ENCODE peak calls at places on chromosomes 6 and 20, in six cellular contexts. One of them, this sample, is unnamed.

GRCh38 chr6:136524339-136524935 is 25.8 kb downstream of the MAP7 start:
- DNase-seq in NB4: no peak
- DNase-seq in PC-9: no peak
- DNase-seq in GM12865: no peak
- DNase-seq in PC-3: no peak
- DNase-seq in nephron progenitor cell: no peak
- DNase-seq in this sample: no peak

GRCh38 chr6:162377735-162378134 is 349.8 kb downstream of the PRKN start:
- DNase-seq in NB4: no peak
- DNase-seq in PC-9: no peak
- DNase-seq in GM12865: no peak
- DNase-seq in PC-3: no peak
- DNase-seq in nephron progenitor cell: no peak
- DNase-seq in this sample: no peak

GRCh38 chr6:34557228-34557627 is 1.1 kb upstream of the SPDEF start:
- DNase-seq in NB4: no peak
- DNase-seq in PC-9: peak; percentile 1
- DNase-seq in GM12865: no peak
- DNase-seq in PC-3: no peak
- DNase-seq in nephron progenitor cell: no peak
- DNase-seq in this sample: no peak

GRCh38 chr6:147741419-147741818 is 232.9 kb downstream of the SAMD5 start:
- DNase-seq in NB4: no peak
- DNase-seq in PC-9: no peak
- DNase-seq in GM12865: no peak
- DNase-seq in PC-3: no peak
- DNase-seq in nephron progenitor cell: no peak
- DNase-seq in this sample: no peak

GRCh38 chr6:70725817-70726413 is 58.2 kb downstream of the SMAP1 start:
- DNase-seq in NB4: no peak
- DNase-seq in PC-9: no peak
- DNase-seq in GM12865: no peak
- DNase-seq in PC-3: no peak
- DNase-seq in nephron progenitor cell: no peak
- DNase-seq in this sample: no peak

GRCh38 chr20:3889489-3890409 is 562 bp downstream of the PANK2 start:
- DNase-seq in NB4: peak; percentile 68
- DNase-seq in PC-9: no peak
- DNase-seq in GM12865: peak; percentile 73
- DNase-seq in PC-3: peak; percentile 27
- DNase-seq in nephron progenitor cell: peak; percentile 35
- DNase-seq in this sample: no peak

GRCh38 chr6:81362246-81362645 is 390.2 kb downstream of the TENT5A start:
- DNase-seq in NB4: no peak
- DNase-seq in PC-9: no peak
- DNase-seq in GM12865: no peak
- DNase-seq in PC-3: peak; percentile 53
- DNase-seq in nephron progenitor cell: no peak
- DNase-seq in this sample: no peak

GRCh38 chr6:84772428-84773132 is 8.2 kb upstream of the TBX18 start:
- DNase-seq in NB4: no peak
- DNase-seq in PC-9: no peak
- DNase-seq in GM12865: no peak
- DNase-seq in PC-3: no peak
- DNase-seq in nephron progenitor cell: peak; percentile 47
- DNase-seq in this sample: no peak

GRCh38 chr6:100177956-100178355 is 183.9 kb upstream of the MCHR2 start:
- DNase-seq in NB4: no peak
- DNase-seq in PC-9: no peak
- DNase-seq in GM12865: no peak
- DNase-seq in PC-3: no peak
- DNase-seq in nephron progenitor cell: no peak
- DNase-seq in this sample: no peak

GRCh38 chr20:17654649-17655285 is 27.3 kb downstream of the RRBP1 start:
- DNase-seq in NB4: no peak
- DNase-seq in PC-9: no peak
- DNase-seq in GM12865: no peak
- DNase-seq in PC-3: peak; percentile 51
- DNase-seq in nephron progenitor cell: peak; percentile 77
- DNase-seq in this sample: no peak

GRCh38 chr6:36382976-36383375 is 4.5 kb downstream of the ETV7 start:
- DNase-seq in NB4: no peak
- DNase-seq in PC-9: no peak
- DNase-seq in GM12865: no peak
- DNase-seq in PC-3: no peak
- DNase-seq in nephron progenitor cell: no peak
- DNase-seq in this sample: no peak

GRCh38 chr6:142566628-142567396 is 265.0 kb downstream of the ADGRG6 start:
- DNase-seq in NB4: peak; percentile 67
- DNase-seq in PC-9: peak; percentile 44
- DNase-seq in GM12865: peak; percentile 64
- DNase-seq in PC-3: peak; percentile 71
- DNase-seq in nephron progenitor cell: peak; percentile 76
- DNase-seq in this sample: no peak

GRCh38 chr6:6893701-6894100 is 214.1 kb upstream of the RREB1 start:
- DNase-seq in NB4: peak; percentile 45
- DNase-seq in PC-9: peak; percentile 43
- DNase-seq in GM12865: no peak
- DNase-seq in PC-3: peak; percentile 62
- DNase-seq in nephron progenitor cell: no peak
- DNase-seq in this sample: no peak

GRCh38 chr6:36357872-36358234 is 21.2 kb upstream of the BNIP5 start:
- DNase-seq in NB4: no peak
- DNase-seq in PC-9: no peak
- DNase-seq in GM12865: peak; percentile 64
- DNase-seq in PC-3: no peak
- DNase-seq in nephron progenitor cell: no peak
- DNase-seq in this sample: no peak

GRCh38 chr20:62001178-62001715 is 64.4 kb downstream of the TAF4 start:
- DNase-seq in NB4: no peak
- DNase-seq in PC-9: no peak
- DNase-seq in GM12865: no peak
- DNase-seq in PC-3: no peak
- DNase-seq in nephron progenitor cell: no peak
- DNase-seq in this sample: no peak

GRCh38 chr6:165843121-165843520 is 180.1 kb upstream of the PDE10A start:
- DNase-seq in NB4: no peak
- DNase-seq in PC-9: no peak
- DNase-seq in GM12865: no peak
- DNase-seq in PC-3: no peak
- DNase-seq in nephron progenitor cell: no peak
- DNase-seq in this sample: no peak

GRCh38 chr6:25652007-25652515 is at the start of gene SCGN:
- DNase-seq in NB4: peak; percentile 13
- DNase-seq in PC-9: no peak
- DNase-seq in GM12865: no peak
- DNase-seq in PC-3: peak; percentile 58
- DNase-seq in nephron progenitor cell: peak; percentile 88
- DNase-seq in this sample: no peak

GRCh38 chr6:89023591-89024441 is 56.7 kb upstream of the PNRC1 start:
- DNase-seq in NB4: no peak
- DNase-seq in PC-9: no peak
- DNase-seq in GM12865: no peak
- DNase-seq in PC-3: no peak
- DNase-seq in nephron progenitor cell: no peak
- DNase-seq in this sample: no peak

GRCh38 chr6:14734416-14735340 is 511.2 kb upstream of the JARID2 start:
- DNase-seq in NB4: peak; percentile 62
- DNase-seq in PC-9: no peak
- DNase-seq in GM12865: peak; percentile 86
- DNase-seq in PC-3: peak; percentile 98
- DNase-seq in nephron progenitor cell: no peak
- DNase-seq in this sample: peak; percentile 86

GRCh38 chr20:52448513-52448912 is 256.9 kb upstream of the ZFP64 start:
- DNase-seq in NB4: no peak
- DNase-seq in PC-9: no peak
- DNase-seq in GM12865: no peak
- DNase-seq in PC-3: no peak
- DNase-seq in nephron progenitor cell: no peak
- DNase-seq in this sample: no peak

GRCh38 chr6:3745566-3746118 is 5.9 kb downstream of the PXDC1 start:
- DNase-seq in NB4: no peak
- DNase-seq in PC-9: no peak
- DNase-seq in GM12865: no peak
- DNase-seq in PC-3: no peak
- DNase-seq in nephron progenitor cell: no peak
- DNase-seq in this sample: no peak

GRCh38 chr6:108168501-108168979 is 2.7 kb downstream of the NR2E1 start:
- DNase-seq in NB4: peak; percentile 56
- DNase-seq in PC-9: no peak
- DNase-seq in GM12865: peak; percentile 30
- DNase-seq in PC-3: no peak
- DNase-seq in nephron progenitor cell: peak; percentile 70
- DNase-seq in this sample: no peak

GRCh38 chr6:161029195-161029809 is 37.7 kb downstream of the MAP3K4 start:
- DNase-seq in NB4: peak; percentile 67
- DNase-seq in PC-9: no peak
- DNase-seq in GM12865: peak; percentile 74
- DNase-seq in PC-3: no peak
- DNase-seq in nephron progenitor cell: no peak
- DNase-seq in this sample: no peak

GRCh38 chr20:48189177-48189576 is 403.9 kb upstream of the SULF2 start:
- DNase-seq in NB4: peak; percentile 45
- DNase-seq in PC-9: peak; percentile 49
- DNase-seq in GM12865: peak; percentile 25
- DNase-seq in PC-3: peak; percentile 63
- DNase-seq in nephron progenitor cell: no peak
- DNase-seq in this sample: no peak

GRCh38 chr6:157488635-157489226 is 107.7 kb downstream of the ZDHHC14 start:
- DNase-seq in NB4: no peak
- DNase-seq in PC-9: no peak
- DNase-seq in GM12865: no peak
- DNase-seq in PC-3: peak; percentile 3
- DNase-seq in nephron progenitor cell: no peak
- DNase-seq in this sample: no peak

GRCh38 chr6:132960720-132961119 is 146.4 kb downstream of the RPS12 start:
- DNase-seq in NB4: no peak
- DNase-seq in PC-9: peak; percentile 63
- DNase-seq in GM12865: no peak
- DNase-seq in PC-3: peak; percentile 92
- DNase-seq in nephron progenitor cell: no peak
- DNase-seq in this sample: no peak

GRCh38 chr20:51522207-51522606 is 20.3 kb downstream of the NFATC2 start:
- DNase-seq in NB4: no peak
- DNase-seq in PC-9: no peak
- DNase-seq in GM12865: no peak
- DNase-seq in PC-3: no peak
- DNase-seq in nephron progenitor cell: no peak
- DNase-seq in this sample: no peak

GRCh38 chr6:89966913-89967312 is 72.6 kb downstream of the GJA10 start:
- DNase-seq in NB4: no peak
- DNase-seq in PC-9: no peak
- DNase-seq in GM12865: no peak
- DNase-seq in PC-3: no peak
- DNase-seq in nephron progenitor cell: no peak
- DNase-seq in this sample: no peak

GRCh38 chr6:140440223-140440810 is 1065.9 kb upstream of the CITED2 start:
- DNase-seq in NB4: no peak
- DNase-seq in PC-9: no peak
- DNase-seq in GM12865: no peak
- DNase-seq in PC-3: no peak
- DNase-seq in nephron progenitor cell: no peak
- DNase-seq in this sample: no peak

DNA sequence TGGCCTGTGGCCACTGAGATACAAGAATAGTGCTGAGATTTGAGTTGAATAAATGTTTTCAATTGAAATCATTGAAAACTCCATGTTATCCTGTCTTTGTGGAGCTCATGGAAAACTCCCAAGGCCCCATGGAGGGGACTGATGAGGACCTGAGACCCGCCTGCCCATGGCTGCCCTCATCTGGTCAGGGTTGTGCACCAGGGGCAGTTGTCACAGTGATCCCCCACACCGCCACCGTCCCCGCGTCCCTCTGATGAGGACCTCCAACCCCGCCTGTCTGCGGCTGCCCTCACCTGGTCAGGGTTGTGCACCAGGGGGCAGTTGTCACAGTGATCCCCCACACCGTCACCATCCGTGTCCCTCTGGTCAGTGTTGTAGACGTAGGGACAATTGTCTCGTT is 27.8 kb downstream of the THBS2 start:
- DNase-seq in NB4: no peak
- DNase-seq in PC-9: no peak
- DNase-seq in GM12865: no peak
- DNase-seq in PC-3: no peak
- DNase-seq in nephron progenitor cell: no peak
- DNase-seq in this sample: no peak
- TF ChIP-seq CTCF in NB4: no peak
- TF ChIP-seq CTCF in PC-9: no peak
- TF ChIP-seq CTCF in GM12865: no peak
- TF ChIP-seq CTCF in PC-3: no peak
- TF ChIP-seq CTCF in nephron progenitor cell: no peak
- TF ChIP-seq CTCF in this sample: no peak

GRCh38 chr20:57022306-57022705 is 244.1 kb downstream of the BMP7 start:
- DNase-seq in NB4: no peak
- DNase-seq in PC-9: no peak
- DNase-seq in GM12865: no peak
- DNase-seq in PC-3: no peak
- DNase-seq in nephron progenitor cell: no peak
- DNase-seq in this sample: no peak
- TF ChIP-seq CTCF in NB4: peak; percentile 9
- TF ChIP-seq CTCF in PC-9: no peak
- TF ChIP-seq CTCF in GM12865: no peak
- TF ChIP-seq CTCF in PC-3: peak; percentile 48
- TF ChIP-seq CTCF in nephron progenitor cell: no peak
- TF ChIP-seq CTCF in this sample: no peak

DNA sequence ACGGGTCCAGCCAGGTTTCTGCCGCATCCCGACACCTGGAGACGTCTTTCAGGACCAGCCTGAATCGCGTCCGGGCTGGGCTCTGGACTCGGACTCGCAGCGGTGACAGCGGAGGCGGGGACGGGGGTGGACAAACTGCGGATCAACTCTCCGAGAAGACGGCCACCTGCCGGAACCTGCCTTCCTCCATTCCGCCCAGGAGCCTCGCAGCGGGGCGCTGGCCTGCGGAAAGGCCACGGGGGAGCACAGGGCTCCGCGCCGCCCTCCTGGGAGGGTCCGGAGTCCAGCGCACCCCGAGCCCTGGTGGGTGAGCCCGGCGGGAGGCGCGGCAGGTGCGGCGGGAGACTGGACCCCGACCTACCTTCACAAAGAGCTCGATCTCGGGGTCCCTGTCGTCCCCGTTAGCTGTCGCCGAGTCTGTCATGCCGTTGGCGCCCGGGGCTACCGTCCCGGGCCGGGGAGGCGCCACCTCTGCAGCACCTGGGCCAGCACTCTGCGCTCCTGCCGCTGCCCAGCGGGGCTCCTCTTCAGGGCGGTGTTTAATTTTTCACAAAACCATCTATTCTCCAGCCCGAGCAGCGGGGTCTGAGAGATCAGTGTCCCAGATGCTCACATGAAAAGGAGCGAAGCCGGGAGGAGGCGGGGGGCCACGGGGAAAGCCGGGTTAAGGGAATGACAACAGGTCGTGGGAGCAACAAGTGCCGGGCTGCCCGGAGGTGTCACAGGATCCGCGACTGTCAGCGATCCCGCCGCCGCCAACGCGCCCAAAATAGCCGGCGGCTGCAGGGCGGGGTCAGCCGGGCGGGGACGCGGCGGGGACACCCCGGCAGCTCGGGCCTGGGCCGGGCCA is at the start of gene CLIC5:
- DNase-seq in NB4: no peak
- DNase-seq in PC-9: no peak
- DNase-seq in GM12865: no peak
- DNase-seq in PC-3: no peak
- DNase-seq in nephron progenitor cell: peak; percentile 65
- DNase-seq in this sample: no peak
- TF ChIP-seq CTCF in NB4: no peak
- TF ChIP-seq CTCF in PC-9: no peak
- TF ChIP-seq CTCF in GM12865: no peak
- TF ChIP-seq CTCF in PC-3: no peak
- TF ChIP-seq CTCF in nephron progenitor cell: no peak
- TF ChIP-seq CTCF in this sample: no peak

GRCh38 chr20:44750081-44750805 is 4.6 kb downstream of the KCNK15 start:
- DNase-seq in NB4: no peak
- DNase-seq in PC-9: no peak
- DNase-seq in GM12865: no peak
- DNase-seq in PC-3: no peak
- DNase-seq in nephron progenitor cell: no peak
- DNase-seq in this sample: no peak
- TF ChIP-seq CTCF in NB4: no peak
- TF ChIP-seq CTCF in PC-9: no peak
- TF ChIP-seq CTCF in GM12865: no peak
- TF ChIP-seq CTCF in PC-3: peak; percentile 25
- TF ChIP-seq CTCF in nephron progenitor cell: no peak
- TF ChIP-seq CTCF in this sample: peak; percentile 42

This sample was measured in CD14-positive monocyte.